ENCODE peak calls at places on chromosome 15, in four cellular contexts. C is ureter, H is glutamatergic neuron, X is kidney epithelial cell. K is an unnamed sample.
A peak's percentile ranks its signal among the peaks of the same experiment; 100 is the strongest.

GRCh38 chr15:101439285-101439919 is 50.1 kb downstream of the PCSK6 start:
- DNase-seq in C (no peak), H (no peak), X (no peak), K (no peak)

GRCh38 chr15:41730543-41730942 is 43.7 kb upstream of the MAPKBP1 start:
- DNase-seq in C (no peak), H (no peak), X (no peak), K (no peak)

GRCh38 chr15:51077565-51078153 is 17.0 kb downstream of the TNFAIP8L3 start:
- DNase-seq in C (peak; percentile 73), H (peak; percentile 59), X (no peak), K (peak; percentile 56)

GRCh38 chr15:50315814-50316630 is 39.0 kb downstream of the GABPB1 start:
- DNase-seq in C (no peak), H (no peak), X (no peak), K (peak; percentile 54)

GRCh38 chr15:49383266-49383665 is 39.8 kb upstream of the FGF7 start:
- DNase-seq in C (no peak), H (no peak), X (no peak), K (no peak)

GRCh38 chr15:100728371-100729201 is 126.2 kb downstream of the ASB7 start:
- DNase-seq in C (no peak), H (no peak), X (no peak), K (no peak)

GRCh38 chr15:56760186-56760585 is 26.9 kb upstream of the ZNF280D start:
- DNase-seq in C (no peak), H (no peak), X (no peak), K (no peak)

GRCh38 chr15:92118162-92118935 is 264.8 kb downstream of the SLCO3A1 start:
- DNase-seq in C (no peak), H (no peak), X (no peak), K (no peak)

GRCh38 chr15:41494922-41495735 is 1.5 kb downstream of the ITPKA start:
- DNase-seq in C (no peak), H (no peak), X (no peak), K (peak; percentile 66)

GRCh38 chr15:63942486-63943365 is 103.6 kb downstream of the DAPK2 start:
- DNase-seq in C (no peak), H (no peak), X (no peak), K (no peak)